ENCODE peak calls at places on chromosome 9, in nine cellular contexts. D is stomach, W is sigmoid colon, S is tibial nerve, T is transverse colon, X is esophagus muscularis mucosa, B is GM12878, A is suprapubic skin, J is HepG2. K is an unnamed sample. For H3K27me3, the result is how much of the 10 kb centered on the place peaks cover.

GRCh38 chr9:99859395-99859980 is 37.8 kb downstream of the NR4A3 start:
- DNase-seq in D (no peak), W (no peak), S (no peak), T (no peak), X (no peak), B (no peak), A (no peak), J (no peak), K (no peak)

GRCh38 chr9:134025606-134026541 is 593 bp downstream of the BRD3OS start:
- DNase-seq in D (peak), W (peak), S (no peak), T (peak), X (no peak), B (no peak), A (no peak), J (peak), K (peak)

GRCh38 chr9:121963542-121963995 is 129.5 kb downstream of the TTLL11 start:
- DNase-seq in D (no peak), W (no peak), S (no peak), T (no peak), X (no peak), B (no peak), A (no peak), J (no peak), K (no peak)

GRCh38 chr9:116656535-116656934 is 30.6 kb upstream of the TRIM32 start:
- DNase-seq in D (no peak), W (no peak), S (no peak), T (no peak), X (no peak), B (no peak), A (no peak), J (no peak), K (no peak)

GRCh38 chr9:26243298-26243697 is 565.1 kb upstream of the TUSC1 start:
- DNase-seq in D (no peak), W (no peak), S (no peak), T (no peak), X (no peak), B (no peak), A (no peak), J (no peak), K (no peak)

GRCh38 chr9:13491138-13491492 is 211.6 kb upstream of the MPDZ start:
- DNase-seq in D (no peak), W (no peak), S (no peak), T (no peak), X (no peak), B (no peak), A (no peak), J (no peak), K (no peak)

GRCh38 chr9:37342493-37342892 is 80.0 kb upstream of the GRHPR start:
- DNase-seq in D (no peak), W (no peak), S (no peak), T (no peak), X (no peak), B (no peak), A (no peak), J (no peak), K (no peak)

GRCh38 chr9:134502261-134503211 is 139.1 kb upstream of the COL5A1 start:
- DNase-seq in D (peak), W (peak), S (no peak), T (peak), X (no peak), B (no peak), A (peak), J (peak), K (peak)

GRCh38 chr9:33124046-33124445 is 43.1 kb downstream of the B4GALT1 start:
- DNase-seq in D (no peak), W (no peak), S (no peak), T (no peak), X (no peak), B (no peak), A (no peak), J (no peak), K (no peak)

GRCh38 chr9:99244300-99245260 is 22.5 kb downstream of the SEC61B start:
- DNase-seq in D (no peak), W (no peak), S (no peak), T (no peak), X (no peak), B (peak), A (no peak), J (no peak), K (no peak)

GRCh38 chr9:134943836-134944235 is 26.1 kb upstream of the FCN1 start:
- DNase-seq in D (no peak), W (no peak), S (no peak), T (no peak), X (no peak), B (no peak), A (no peak), J (no peak), K (no peak)

GRCh38 chr9:133163559-133164208 is at the start of gene GBGT1:
- DNase-seq in D (peak), W (peak), S (peak), T (peak), X (no peak), B (no peak), A (peak), J (no peak), K (peak)

GRCh38 chr9:109253241-109253636 is 67.6 kb downstream of the EPB41L4B start:
- DNase-seq in D (no peak), W (no peak), S (no peak), T (no peak), X (no peak), B (no peak), A (no peak), J (no peak), K (no peak)

GRCh38 chr9:130866474-130866965 is 30.1 kb downstream of the QRFP start:
- DNase-seq in D (peak), W (peak), S (peak), T (peak), X (no peak), B (peak), A (peak), J (peak), K (peak)

GRCh38 chr9:120383999-120384924 is 195.7 kb downstream of the CDK5RAP2 start:
- DNase-seq in D (peak), W (peak), S (no peak), T (peak), X (no peak), B (no peak), A (no peak), J (peak), K (peak)

GRCh38 chr9:10873999-10874398 is 261.2 kb upstream of the PTPRD start:
- DNase-seq in D (no peak), W (no peak), S (no peak), T (no peak), X (no peak), B (no peak), A (no peak), J (no peak), K (no peak)

GRCh38 chr9:20509464-20509863 is 112.8 kb downstream of the MLLT3 start:
- DNase-seq in D (no peak), W (no peak), S (no peak), T (no peak), X (no peak), B (no peak), A (no peak), J (no peak), K (no peak)

GRCh38 chr9:95852059-95853032 is 23.1 kb upstream of the ERCC6L2 start:
- DNase-seq in D (no peak), W (no peak), S (no peak), T (no peak), X (no peak), B (peak), A (no peak), J (no peak), K (no peak)

GRCh38 chr9:123453904-123454321 is 97.9 kb downstream of the CRB2 start:
- DNase-seq in D (peak), W (peak), S (no peak), T (peak), X (no peak), B (no peak), A (no peak), J (peak), K (no peak)

GRCh38 chr9:74804018-74804385 is 83.7 kb downstream of the TRPM6 start:
- DNase-seq in D (no peak), W (no peak), S (no peak), T (no peak), X (no peak), B (no peak), A (no peak), J (no peak), K (no peak)

GRCh38 chr9:111994831-111995458 is 98.3 kb downstream of the UGCG start:
- DNase-seq in D (no peak), W (no peak), S (no peak), T (no peak), X (no peak), B (peak), A (no peak), J (no peak), K (no peak)

GRCh38 chr9:3299872-3300271 is 225.9 kb downstream of the RFX3 start:
- DNase-seq in D (no peak), W (no peak), S (no peak), T (no peak), X (no peak), B (peak), A (no peak), J (no peak), K (no peak)

GRCh38 chr9:4718911-4719310 is 22.1 kb downstream of the AK3 start:
- DNase-seq in D (no peak), W (no peak), S (no peak), T (no peak), X (no peak), B (no peak), A (no peak), J (no peak), K (no peak)

GRCh38 chr9:134293576-134294227 is 32.6 kb upstream of the RXRA start:
- DNase-seq in D (no peak), W (no peak), S (no peak), T (no peak), X (no peak), B (no peak), A (no peak), J (no peak), K (no peak)

GRCh38 chr9:132670816-132671371 is 630 bp downstream of the GTF3C4 start:
- DNase-seq in D (no peak), W (peak), S (no peak), T (peak), X (no peak), B (no peak), A (peak), J (no peak), K (peak)

GRCh38 chr9:17810728-17811634 is 232.1 kb downstream of the SH3GL2 start:
- DNase-seq in D (peak), W (peak), S (peak), T (peak), X (no peak), B (no peak), A (no peak), J (peak), K (peak)
- TF ChIP-seq EP300 in D (no peak), W (no peak), S (no peak), T (no peak), X (no peak), B (no peak), A (no peak), J (no peak), K (no peak)

GRCh38 chr9:72200452-72200851 is 51.2 kb downstream of the GDA start:
- DNase-seq in D (no peak), W (no peak), S (no peak), T (no peak), X (peak), B (no peak), A (no peak), J (no peak), K (no peak)

GRCh38 chr9:72205513-72205912 is 56.3 kb downstream of the GDA start:
- DNase-seq in D (no peak), W (no peak), S (no peak), T (no peak), X (peak), B (peak), A (no peak), J (no peak), K (no peak)

GRCh38 chr9:72204062-72204461 is 54.8 kb downstream of the GDA start:
- DNase-seq in D (no peak), W (no peak), S (no peak), T (no peak), X (no peak), B (no peak), A (no peak), J (no peak), K (no peak)

GRCh38 chr9:72207278-72207677 is 58.0 kb downstream of the GDA start:
- DNase-seq in D (no peak), W (no peak), S (no peak), T (no peak), X (no peak), B (no peak), A (no peak), J (peak), K (no peak)

DNA sequence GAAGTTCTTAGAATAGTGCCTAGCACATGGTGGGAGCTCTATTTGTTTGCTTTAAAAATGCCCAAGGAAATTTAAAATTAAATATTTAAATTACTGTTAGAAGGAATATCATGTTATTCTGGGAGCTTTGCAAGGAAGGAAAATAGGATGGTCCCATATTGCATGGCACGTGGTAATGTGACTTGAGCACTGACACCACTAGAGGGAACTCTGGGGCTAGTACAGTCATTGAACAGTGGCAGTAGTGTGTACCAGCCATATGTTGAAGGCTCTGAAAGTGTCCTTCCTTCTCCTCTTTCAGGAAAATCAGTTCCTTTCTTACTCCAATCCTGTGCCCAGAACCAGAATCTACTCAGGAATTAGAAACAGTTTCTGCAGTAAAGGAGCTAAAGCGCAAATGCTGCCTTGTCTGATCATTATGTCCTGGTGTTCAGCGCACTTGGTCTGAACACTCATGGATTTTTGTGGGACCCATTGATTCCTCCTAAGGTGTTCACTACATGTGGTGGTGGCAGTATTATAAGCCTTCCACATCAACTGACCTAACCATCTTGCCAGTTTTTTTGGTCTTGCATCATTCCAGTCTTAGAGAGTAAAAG is 54.1 kb downstream of the GDA start:
- DNase-seq in D (no peak), W (no peak), S (no peak), T (peak), X (no peak), B (no peak), A (no peak), J (peak), K (no peak)
- TF ChIP-seq CTCF in D (no peak), W (no peak), S (no peak), T (peak), X (no peak), B (peak), A (no peak), J (peak), K (no peak)

GRCh38 chr9:70421020-70421271 is 6.5 kb upstream of the KLF9 start:
- DNase-seq in D (no peak), W (no peak), S (no peak), T (no peak), X (no peak), B (no peak), A (no peak), J (no peak), K (no peak)

GRCh38 chr9:70418822-70419545 is 4.5 kb upstream of the KLF9 start:
- DNase-seq in D (peak), W (peak), S (peak), T (peak), X (peak), B (peak), A (peak), J (peak), K (peak)

GRCh38 chr9:70419546-70420266 is 5.2 kb upstream of the KLF9 start:
- DNase-seq in D (peak), W (peak), S (peak), T (peak), X (peak), B (peak), A (peak), J (peak), K (peak)

GRCh38 chr9:70421272-70422180 is 7.1 kb upstream of the KLF9 start:
- DNase-seq in D (no peak), W (peak), S (peak), T (no peak), X (no peak), B (no peak), A (peak), J (no peak), K (peak)

DNA sequence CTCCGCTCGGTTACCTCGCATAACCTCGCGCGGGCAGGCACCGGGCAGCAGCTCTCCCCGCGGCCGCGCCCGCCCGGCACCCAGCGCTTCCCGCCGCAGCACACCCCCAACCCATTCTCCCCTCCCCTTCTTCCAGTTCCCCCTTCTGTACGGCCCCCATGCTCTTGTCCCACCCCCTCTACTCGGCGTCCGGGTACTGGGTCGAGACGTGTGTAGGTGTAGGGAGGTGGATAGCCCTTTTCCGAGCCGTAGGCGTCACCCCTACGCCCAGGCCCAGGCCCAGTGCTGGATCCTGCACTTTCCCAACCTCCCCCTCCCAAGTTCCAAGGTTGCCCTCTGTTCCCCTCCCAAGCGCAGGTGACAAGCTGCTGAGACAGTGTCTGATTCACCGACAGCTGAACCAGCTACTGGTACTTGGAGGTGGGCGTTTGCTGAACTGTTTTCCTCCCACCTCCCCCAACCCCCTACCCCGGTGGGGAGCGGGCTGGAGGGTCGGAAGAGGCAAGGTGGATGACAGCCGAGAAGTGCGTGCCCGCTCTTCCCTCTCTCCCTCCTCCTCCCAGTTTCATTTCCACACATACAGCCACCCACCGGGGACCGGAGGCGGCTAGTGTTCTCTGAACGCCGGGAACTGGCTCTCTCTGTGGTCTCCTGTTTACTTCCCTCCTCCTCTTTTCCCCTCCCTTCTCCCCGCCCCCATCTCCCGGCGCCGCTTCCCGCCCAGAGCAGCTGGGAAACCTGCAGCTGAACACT is 6.0 kb upstream of the KLF9 start:
- DNase-seq in D (peak), W (peak), S (peak), T (peak), X (peak), B (no peak), A (peak), J (peak), K (peak)
- H3K27me3 ChIP-seq in D (under half), W (under half), S (under half), T (under half), X (under half), B (under half), A (under half), J (under half), K (under half)

DNA sequence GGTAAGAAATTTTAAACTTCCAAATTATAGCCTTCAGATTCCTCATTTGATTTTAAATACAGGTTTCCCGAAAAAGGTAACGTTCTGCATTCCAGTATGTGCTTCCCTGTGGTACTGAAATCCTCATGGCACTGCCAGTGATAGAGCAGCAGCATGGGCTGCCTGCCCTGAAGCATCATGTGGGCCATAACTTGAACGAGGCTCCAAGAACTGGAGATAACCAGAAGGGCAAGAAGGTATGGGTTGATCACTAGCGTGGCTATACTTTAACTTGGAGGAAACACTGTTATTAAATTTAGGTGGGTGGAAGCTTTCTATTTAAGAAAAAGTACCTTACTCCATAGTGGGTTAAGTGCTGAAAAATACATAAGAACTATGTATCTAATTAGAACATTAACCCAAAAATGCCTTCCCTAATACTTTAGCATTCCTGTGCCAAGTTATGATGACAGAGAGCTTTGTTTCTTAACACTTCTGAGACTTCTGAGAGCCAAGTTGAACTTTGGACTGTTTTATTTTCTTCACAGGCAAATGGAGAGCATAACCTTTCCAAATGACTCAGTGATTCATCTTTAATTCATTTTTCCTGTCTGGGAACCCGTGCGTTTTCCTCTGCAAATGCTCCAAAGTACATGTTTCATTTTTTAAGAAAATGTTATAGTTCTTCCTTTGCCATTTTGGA is 191.5 kb upstream of the GNA14 start:
- DNase-seq in D (no peak), W (no peak), S (no peak), T (no peak), X (no peak), B (no peak), A (no peak), J (peak), K (no peak)
- TF ChIP-seq EP300 in D (no peak), W (no peak), S (no peak), T (no peak), X (no peak), B (no peak), A (no peak), J (peak), K (no peak)

DNA sequence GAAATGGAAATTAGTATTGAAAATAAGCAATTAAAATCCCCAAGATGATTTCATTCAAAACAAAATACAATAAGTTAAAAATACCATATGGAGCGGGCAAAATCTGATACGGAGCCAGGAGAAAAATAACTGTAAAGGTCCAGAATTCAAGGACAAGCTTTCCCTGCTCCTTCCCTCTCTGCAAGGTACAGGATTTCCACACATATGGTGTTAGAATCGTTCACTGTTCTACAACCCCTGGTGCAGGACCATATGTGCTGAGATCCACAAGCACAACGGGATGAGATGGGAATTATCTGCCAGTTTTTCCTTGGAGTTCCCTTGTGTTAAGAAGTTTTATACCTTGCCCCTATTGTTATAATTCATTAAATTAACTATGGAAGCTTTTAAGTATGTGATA is 94.7 kb upstream of the DMAC1 start:
- DNase-seq in D (no peak), W (no peak), S (no peak), T (no peak), X (no peak), B (no peak), A (no peak), J (no peak), K (no peak)
- TF ChIP-seq CTCF in D (no peak), W (no peak), S (no peak), T (no peak), X (no peak), B (no peak), A (no peak), J (no peak), K (no peak)

GRCh38 chr9:137168907-137169763 is 716 bp downstream of the LRRC26 start:
- DNase-seq in D (peak), W (no peak), S (no peak), T (peak), X (no peak), B (no peak), A (no peak), J (peak), K (no peak)
- H3K27me3 ChIP-seq in D (half or more), W (half or more), S (half or more), T (half or more), X (half or more), B (under half), A (half or more), J (under half), K (under half)